ENCODE peak calls at places on chromosomes 2 and 18, in six cellular contexts. R is stimulated activated CD8-positive, alpha-beta memory T cell treated with anti-CD3 and anti-CD28 coated beads, Interleukin-15, amount 100 ng/mL, for 1 hour; U is activated CD4-positive, CD25-positive, alpha-beta regulatory T cell; N is stimulated activated CD4-positive, alpha-beta T cell treated with anti-CD3 and anti-CD28 coated beads, Interleukin-1b, Interleukin-23, amount 100 ng/mL, for 24 hours; V is activated naive CD4-positive, alpha-beta T cell; W is LoVo. G is an unnamed sample.

GRCh38 chr2:234368861-234369261 is 128.0 kb downstream of the ARL4C start:
- DNase-seq in N (no peak), V (no peak), R (peak), W (peak), U (no peak), G (no peak)

GRCh38 chr2:104444392-104444791 is 409.5 kb upstream of the POU3F3 start:
- DNase-seq in R (no peak), W (no peak), N (no peak), U (no peak), V (no peak), G (no peak)

GRCh38 chr2:9750224-9751215 is 92.8 kb upstream of the TAF1B start:
- DNase-seq in R (no peak), U (no peak), V (no peak), W (no peak), N (no peak), G (no peak)

GRCh38 chr2:85017436-85018048 is 46.6 kb downstream of the KCMF1 start:
- DNase-seq in R (no peak), W (no peak), N (no peak), U (no peak), V (no peak), G (no peak)

GRCh38 chr18:36933552-36933951 is 104.6 kb downstream of the KIAA1328 start:
- DNase-seq in V (no peak), U (no peak), R (no peak), N (no peak), W (no peak), G (no peak)

GRCh38 chr2:237358721-237359595 is 55.0 kb downstream of the COL6A3 start:
- DNase-seq in N (no peak), W (no peak), V (no peak), R (no peak), U (no peak), G (no peak)

GRCh38 chr2:43136862-43137261 is 89.5 kb downstream of the ZFP36L2 start:
- DNase-seq in U (peak), R (peak), W (no peak), N (no peak), V (no peak), G (no peak)

GRCh38 chr2:32008811-32009478 is 1.9 kb downstream of the MEMO1 start:
- DNase-seq in W (peak), U (no peak), N (no peak), V (no peak), R (no peak), G (peak)

GRCh38 chr18:57211776-57212175 is 64.9 kb downstream of the BOD1L2 start:
- DNase-seq in V (no peak), N (no peak), U (no peak), W (no peak), R (no peak), G (no peak)

GRCh38 chr2:37775908-37776250 is 104.4 kb upstream of the CDC42EP3 start:
- DNase-seq in U (no peak), N (no peak), R (no peak), V (no peak), W (no peak), G (peak)